ENCODE peak calls at places on chromosomes 11 and 22, in seven cellular contexts. Z, R, X, B, K, J and T are unnamed samples.

GRCh38 chr11:110856340-110856739 is 144.1 kb upstream of the ARHGAP20 start:
- DNase-seq in Z (no peak), R (no peak), X (no peak), B (no peak), K (no peak), J (no peak), T (no peak)

GRCh38 chr22:38776086-38776485 is 17.9 kb downstream of the DNAL4 start:
- DNase-seq in Z (no peak), R (no peak), X (no peak), B (no peak), K (no peak), J (no peak), T (no peak)

GRCh38 chr11:126561327-126561893 is 205.9 kb downstream of the ST3GAL4 start:
- DNase-seq in Z (no peak), R (no peak), X (no peak), B (peak), K (peak), J (no peak), T (no peak)

GRCh38 chr11:19191530-19192169 is 10.1 kb downstream of the CSRP3 start:
- DNase-seq in Z (no peak), R (no peak), X (no peak), B (peak), K (peak), J (no peak), T (no peak)

GRCh38 chr11:73551697-73552096 is 46.2 kb downstream of the FAM168A start:
- DNase-seq in Z (no peak), R (no peak), X (no peak), B (peak), K (no peak), J (no peak), T (no peak)

GRCh38 chr11:46389450-46390330 is 1.9 kb downstream of the CHRM4 start:
- DNase-seq in Z (no peak), R (peak), X (no peak), B (peak), K (peak), J (no peak), T (no peak)

GRCh38 chr22:41916745-41917358 is 2.0 kb upstream of the SHISA8 start:
- DNase-seq in Z (no peak), R (no peak), X (no peak), B (no peak), K (no peak), J (no peak), T (no peak)

GRCh38 chr11:121104223-121104831 is 3.3 kb downstream of the TECTA start:
- DNase-seq in Z (peak), R (no peak), X (no peak), B (no peak), K (no peak), J (no peak), T (no peak)

GRCh38 chr22:22531770-22532546 is 11.9 kb upstream of the ZNF280A start:
- DNase-seq in Z (no peak), R (no peak), X (no peak), B (no peak), K (no peak), J (no peak), T (no peak)

GRCh38 chr11:86089659-86090058 is 20.8 kb upstream of the PICALM start:
- DNase-seq in Z (no peak), R (no peak), X (no peak), B (no peak), K (no peak), J (no peak), T (no peak)

GRCh38 chr22:28741758-28742561 is at the start of the genes CHEK2 and HSCB:
- DNase-seq in Z (peak), R (peak), X (peak), B (peak), K (peak), J (peak), T (peak)

GRCh38 chr11:32830413-32830738 is 649 bp downstream of the PRRG4 start:
- DNase-seq in Z (no peak), R (no peak), X (no peak), B (no peak), K (no peak), J (no peak), T (no peak)

GRCh38 chr11:126282361-126282741 is 542 bp upstream of the TIRAP start:
- DNase-seq in Z (peak), R (peak), X (peak), B (peak), K (peak), J (no peak), T (no peak)

GRCh38 chr11:134740590-134741342 is 328.7 kb upstream of the B3GAT1 start:
- DNase-seq in Z (no peak), R (no peak), X (no peak), B (no peak), K (no peak), J (no peak), T (no peak)

GRCh38 chr11:62796281-62796680 is 4.5 kb upstream of the TMEM223 start:
- DNase-seq in Z (no peak), R (no peak), X (no peak), B (no peak), K (no peak), J (no peak), T (no peak)

GRCh38 chr22:21826204-21826603 is 41.2 kb downstream of the MAPK1 start:
- DNase-seq in Z (no peak), R (no peak), X (no peak), B (no peak), K (no peak), J (no peak), T (no peak)

GRCh38 chr11:43580735-43581369 is 99.7 kb upstream of the HSD17B12 start:
- DNase-seq in Z (no peak), R (no peak), X (no peak), B (peak), K (no peak), J (no peak), T (no peak)

GRCh38 chr11:133957926-133958325 is 1.2 kb upstream of the IGSF9B start:
- DNase-seq in Z (peak), R (no peak), X (no peak), B (no peak), K (peak), J (no peak), T (no peak)

GRCh38 chr22:20571531-20572007 is 64.2 kb downstream of the MED15 start:
- DNase-seq in Z (peak), R (no peak), X (peak), B (peak), K (no peak), J (peak), T (no peak)

GRCh38 chr11:31412946-31413345 is 43.3 kb downstream of the DNAJC24 start:
- DNase-seq in Z (no peak), R (no peak), X (no peak), B (no peak), K (no peak), J (no peak), T (no peak)

DNA sequence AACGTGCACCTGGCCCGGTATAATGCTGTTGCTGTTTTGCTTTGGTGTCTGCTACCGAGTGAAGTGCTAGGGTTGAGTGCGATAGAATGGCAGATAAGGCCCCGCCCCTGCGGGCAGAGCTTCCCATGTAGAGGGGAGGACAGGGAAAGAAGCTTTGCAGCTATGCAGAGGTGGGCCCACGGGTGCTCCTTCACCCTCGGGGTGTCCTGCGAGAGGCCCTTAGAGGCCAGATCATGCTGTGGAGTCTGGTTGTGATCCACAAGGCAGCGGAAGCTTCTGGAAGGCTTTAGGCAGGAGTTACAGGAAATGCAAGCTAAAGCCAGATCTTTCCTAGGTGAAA is 3.2 kb downstream of the LRP5 start:
- DNase-seq in Z (no peak), R (no peak), X (no peak), B (no peak), K (no peak), J (no peak), T (no peak)
- H3K27ac ChIP-seq in Z (peak), R (peak), X (peak), B (peak), K (peak), J (peak), T (peak)

GRCh38 chr11:48064306-48064705 is 83.9 kb downstream of the PTPRJ start:
- DNase-seq in Z (no peak), R (no peak), X (no peak), B (no peak), K (no peak), J (no peak), T (no peak)
- H3K4me3 ChIP-seq in Z (no peak), R (no peak), X (no peak), B (no peak), K (no peak), J (no peak), T (peak)

GRCh38 chr22:44419429-44419828 is 78.6 kb downstream of the RTL6 start:
- DNase-seq in Z (no peak), R (no peak), X (no peak), B (no peak), K (no peak), J (no peak), T (no peak)
- TF ChIP-seq CTCF in Z (no peak), R (no peak), X (no peak), B (no peak), K (no peak), J (no peak), T (no peak)

DNA sequence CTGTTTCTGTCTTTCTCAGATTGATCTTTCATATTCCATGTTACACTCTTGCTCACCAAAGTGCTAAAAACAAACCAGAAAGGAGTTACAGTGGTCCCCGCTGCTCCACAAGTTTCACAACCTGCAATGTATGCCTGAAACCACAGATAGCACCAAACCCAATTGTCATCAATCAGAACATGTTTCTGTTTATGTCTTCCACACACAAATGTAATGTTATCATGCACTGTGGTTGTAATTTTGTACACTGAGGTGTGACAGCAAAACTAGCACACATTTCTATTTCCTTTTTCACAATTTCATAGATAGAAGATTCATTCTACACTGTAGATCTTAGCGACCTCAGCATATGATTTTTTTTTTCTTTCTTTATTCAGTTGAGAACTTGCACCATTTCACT is 1045.9 kb upstream of the RAG2 start:
- DNase-seq in Z (no peak), R (no peak), X (no peak), B (no peak), K (no peak), J (no peak), T (no peak)
- H3K27ac ChIP-seq in Z (no peak), R (no peak), X (no peak), B (no peak), K (no peak), J (no peak), T (no peak)

GRCh38 chr22:36233796-36234195 is 5.5 kb downstream of the APOL2 start:
- DNase-seq in Z (no peak), R (no peak), X (no peak), B (no peak), K (no peak), J (no peak), T (no peak)
- H3K4me3 ChIP-seq in Z (no peak), R (no peak), X (no peak), B (no peak), K (no peak), J (no peak), T (no peak)